ENCODE peak calls at places on chromosome 1, in eight cellular contexts. M is HCT116; P is effector memory CD4-positive, alpha-beta T cell; D is Peyer's patch; G is neuronal stem cell; T is CD8-positive, alpha-beta memory T cell; I is OCI-LY7; N is left ventricle myocardium inferior. H is an unnamed sample.

GRCh38 chr1:201016943-201017827 is 6.3 kb downstream of the KIF21B start:
- DNase-seq in M (no peak), P (no peak), D (no peak), G (no peak), T (no peak), I (peak; percentile 57), N (no peak), H (no peak)

GRCh38 chr1:16026723-16027484 is 5.1 kb downstream of the CLCNKA start:
- DNase-seq in M (no peak), P (peak; percentile 6), D (no peak), G (peak; percentile 87), T (peak; percentile 12), I (no peak), N (no peak), H (no peak)

GRCh38 chr1:38117444-38117887 is 70.9 kb upstream of the POU3F1 start:
- DNase-seq in M (no peak), P (no peak), D (no peak), G (no peak), T (no peak), I (no peak), N (no peak), H (no peak)

GRCh38 chr1:154176341-154176740 is 15.6 kb downstream of the TPM3 start:
- DNase-seq in M (no peak), P (no peak), D (no peak), G (no peak), T (no peak), I (no peak), N (no peak), H (no peak)

GRCh38 chr1:153476491-153477093 is 16.1 kb upstream of the S100A7 start:
- DNase-seq in M (no peak), P (no peak), D (no peak), G (no peak), T (no peak), I (no peak), N (no peak), H (no peak)

GRCh38 chr1:221865808-221866207 is 123.9 kb upstream of the DUSP10 start:
- DNase-seq in M (no peak), P (no peak), D (no peak), G (no peak), T (no peak), I (no peak), N (no peak), H (no peak)

GRCh38 chr1:100622037-100622436 is 84.1 kb downstream of the GPR88 start:
- DNase-seq in M (peak; percentile 16), P (no peak), D (no peak), G (no peak), T (no peak), I (no peak), N (no peak), H (no peak)

GRCh38 chr1:66267211-66267940 is 266.6 kb upstream of the SGIP1 start:
- DNase-seq in M (no peak), P (no peak), D (no peak), G (no peak), T (no peak), I (no peak), N (no peak), H (no peak)

GRCh38 chr1:28832966-28833365 is 21.0 kb downstream of the OPRD1 start:
- DNase-seq in M (no peak), P (no peak), D (no peak), G (no peak), T (no peak), I (no peak), N (no peak), H (no peak)

GRCh38 chr1:28836421-28836956 is 24.5 kb downstream of the OPRD1 start:
- DNase-seq in M (no peak), P (no peak), D (no peak), G (no peak), T (no peak), I (no peak), N (no peak), H (no peak)

GRCh38 chr1:28833396-28833795 is 21.4 kb downstream of the OPRD1 start:
- DNase-seq in M (no peak), P (no peak), D (no peak), G (no peak), T (no peak), I (no peak), N (no peak), H (no peak)

GRCh38 chr1:28835237-28835650 is 23.3 kb downstream of the OPRD1 start:
- DNase-seq in M (no peak), P (no peak), D (no peak), G (no peak), T (no peak), I (no peak), N (no peak), H (peak; percentile 22)

GRCh38 chr1:28830814-28831213 is 18.8 kb downstream of the OPRD1 start:
- DNase-seq in M (no peak), P (no peak), D (no peak), G (no peak), T (no peak), I (no peak), N (no peak), H (no peak)
- H3K27ac ChIP-seq in M (no peak overlapping the region), P (no peak overlapping the region), D (no peak overlapping the region), G (no peak overlapping the region), T (no peak overlapping the region), I (no peak overlapping the region), N (no peak overlapping the region), H (no peak overlapping the region)

GRCh38 chr1:96833376-96833775 is 111.8 kb downstream of the PTBP2 start:
- DNase-seq in M (no peak), P (no peak), D (no peak), G (no peak), T (no peak), I (no peak), N (no peak), H (no peak)
- H3K27ac ChIP-seq in M (no peak overlapping the region), P (no peak overlapping the region), D (no peak overlapping the region), G (no peak overlapping the region), T (no peak overlapping the region), I (no peak overlapping the region), N (no peak overlapping the region), H (no peak overlapping the region)

GRCh38 chr1:6538958-6539357 is 15.4 kb downstream of the NOL9 start:
- DNase-seq in M (no peak), P (no peak), D (no peak), G (no peak), T (no peak), I (no peak), N (no peak), H (no peak)
- H3K27ac ChIP-seq in M (no peak overlapping the region), P (no peak overlapping the region), D (no peak overlapping the region), G (no peak overlapping the region), T (no peak overlapping the region), I (no peak overlapping the region), N (no peak overlapping the region), H (no peak overlapping the region)

GRCh38 chr1:10108948-10109347 is 76.2 kb downstream of the UBE4B start:
- DNase-seq in M (no peak), P (no peak), D (no peak), G (no peak), T (no peak), I (no peak), N (no peak), H (peak; percentile 33)

GRCh38 chr1:10106241-10106640 is 73.5 kb downstream of the UBE4B start:
- DNase-seq in M (no peak), P (no peak), D (no peak), G (no peak), T (no peak), I (no peak), N (no peak), H (no peak)

GRCh38 chr1:10107985-10108663 is 75.4 kb downstream of the UBE4B start:
- DNase-seq in M (peak; percentile 91), P (no peak), D (no peak), G (no peak), T (no peak), I (no peak), N (no peak), H (no peak)

GRCh38 chr1:10106756-10107479 is 74.2 kb downstream of the UBE4B start:
- DNase-seq in M (no peak), P (no peak), D (no peak), G (no peak), T (no peak), I (no peak), N (no peak), H (no peak)

GRCh38 chr1:10109372-10109771 is 76.6 kb downstream of the UBE4B start:
- DNase-seq in M (no peak), P (no peak), D (no peak), G (no peak), T (no peak), I (no peak), N (no peak), H (no peak)
- H3K27ac ChIP-seq in M (no peak overlapping the region), P (no peak overlapping the region), D (peak overlapping the region; percentile 57), G (no peak overlapping the region), T (no peak overlapping the region), I (no peak overlapping the region), N (peak overlapping the region; percentile 85), H (peak overlapping the region; percentile 71)

GRCh38 chr1:8213136-8213535 is 104.8 kb upstream of the SLC45A1 start:
- DNase-seq in M (no peak), P (no peak), D (no peak), G (no peak), T (no peak), I (no peak), N (no peak), H (no peak)
- H3K27ac ChIP-seq in M (peak overlapping the region; percentile 94), P (no peak overlapping the region), D (no peak overlapping the region), G (no peak overlapping the region), T (no peak overlapping the region), I (no peak overlapping the region), N (no peak overlapping the region), H (no peak overlapping the region)

GRCh38 chr1:94044891-94045290 is 76.1 kb downstream of the ABCA4 start:
- DNase-seq in M (no peak), P (no peak), D (no peak), G (no peak), T (no peak), I (no peak), N (no peak), H (no peak)
- H3K27ac ChIP-seq in M (peak overlapping the region; percentile 27), P (no peak overlapping the region), D (peak overlapping the region; percentile 46), G (no peak overlapping the region), T (no peak overlapping the region), I (no peak overlapping the region), N (peak overlapping the region; percentile 94), H (peak overlapping the region; percentile 63)

GRCh38 chr1:9167638-9168037 is 38.7 kb upstream of the GPR157 start:
- DNase-seq in M (no peak), P (no peak), D (no peak), G (no peak), T (no peak), I (no peak), N (no peak), H (peak; percentile 13)

GRCh38 chr1:9165396-9165795 is 36.5 kb upstream of the GPR157 start:
- DNase-seq in M (no peak), P (no peak), D (no peak), G (no peak), T (no peak), I (no peak), N (no peak), H (no peak)

GRCh38 chr1:9164919-9165318 is 36.0 kb upstream of the GPR157 start:
- DNase-seq in M (no peak), P (no peak), D (no peak), G (no peak), T (no peak), I (no peak), N (no peak), H (no peak)

GRCh38 chr1:9164537-9164910 is 35.6 kb upstream of the GPR157 start:
- DNase-seq in M (no peak), P (no peak), D (no peak), G (no peak), T (no peak), I (no peak), N (no peak), H (no peak)

GRCh38 chr1:9166289-9167235 is 37.7 kb upstream of the GPR157 start:
- DNase-seq in M (no peak), P (no peak), D (no peak), G (no peak), T (no peak), I (no peak), N (no peak), H (no peak)
- H3K27ac ChIP-seq in M (no peak overlapping the region), P (no peak overlapping the region), D (no peak overlapping the region), G (no peak overlapping the region), T (no peak overlapping the region), I (no peak overlapping the region), N (peak overlapping the region; percentile 38), H (no peak overlapping the region)